ENCODE peak calls at places on chromosomes 7 and 10, in five cellular contexts. E, K, Z, F and N are unnamed samples. For H3K4me1, the result is how much of the 10 kb centered on the place peaks cover.

GRCh38 chr10:44640429-44640828 is 255.5 kb upstream of the CXCL12 start:
- DNase-seq in K (no peak), F (no peak), Z (no peak), E (no peak), N (no peak)

GRCh38 chr10:36765777-36766176 is 359.6 kb upstream of the ANKRD30A start:
- DNase-seq in E (no peak), Z (no peak), K (no peak), F (no peak), N (no peak)

GRCh38 chr7:148973256-148973655 is 55.0 kb downstream of the PDIA4 start:
- DNase-seq in F (no peak), E (peak), K (no peak), Z (no peak), N (no peak)

GRCh38 chr10:101031796-101032636 is 982 bp downstream of the SFXN3 start:
- DNase-seq in K (peak), F (peak), Z (peak), E (peak), N (peak)

GRCh38 chr7:47937065-47937687 is 11.1 kb downstream of the PKD1L1 start:
- DNase-seq in K (no peak), F (no peak), E (peak), Z (no peak), N (no peak)

GRCh38 chr7:140059288-140060242 is 3.2 kb downstream of the PARP12 start:
- DNase-seq in F (peak), E (no peak), K (no peak), Z (no peak), N (no peak)

GRCh38 chr10:102612964-102613275 is 31.4 kb upstream of the TRIM8 start:
- DNase-seq in K (no peak), E (peak), F (no peak), Z (no peak), N (no peak)

GRCh38 chr7:119937745-119938144 is 335.2 kb upstream of the KCND2 start:
- DNase-seq in Z (no peak), K (no peak), F (no peak), E (no peak), N (no peak)

GRCh38 chr7:25777969-25778767 is 373.8 kb upstream of the NFE2L3 start:
- DNase-seq in K (no peak), Z (no peak), E (no peak), F (no peak), N (no peak)

GRCh38 chr7:12256025-12256570 is 45.0 kb downstream of the TMEM106B start:
- DNase-seq in E (no peak), F (no peak), Z (no peak), K (no peak), N (no peak)

GRCh38 chr10:96400465-96400864 is 41.7 kb upstream of the OPALIN start:
- DNase-seq in Z (no peak), F (no peak), K (no peak), E (no peak), N (no peak)

GRCh38 chr10:119281581-119282071 is 74.3 kb downstream of the GRK5 start:
- DNase-seq in F (peak), K (no peak), E (peak), Z (peak), N (no peak)

GRCh38 chr10:42697926-42698325 is 59.6 kb upstream of the ZNF33B start:
- DNase-seq in F (no peak), Z (no peak), E (no peak), K (no peak), N (no peak)

GRCh38 chr10:68096913-68097509 is 12.3 kb upstream of the MYPN start:
- DNase-seq in E (no peak), K (no peak), Z (no peak), F (no peak), N (no peak)

GRCh38 chr10:131676971-131677421 is 223.8 kb upstream of the PPP2R2D start:
- DNase-seq in E (no peak), K (no peak), F (no peak), Z (peak), N (peak)

GRCh38 chr10:122020202-122020601 is 31.2 kb downstream of the TACC2 start:
- DNase-seq in K (no peak), E (no peak), Z (no peak), F (no peak), N (no peak)

GRCh38 chr10:58140054-58140453 is 127.6 kb downstream of the IPMK start:
- DNase-seq in K (no peak), E (no peak), Z (no peak), F (no peak), N (no peak)

GRCh38 chr7:129865932-129866214 is 86.9 kb downstream of the UBE2H start:
- DNase-seq in E (no peak), Z (no peak), F (no peak), K (no peak), N (no peak)
- H3K27ac ChIP-seq in E (no peak), Z (no peak), F (no peak), K (peak), N (peak)

DNA sequence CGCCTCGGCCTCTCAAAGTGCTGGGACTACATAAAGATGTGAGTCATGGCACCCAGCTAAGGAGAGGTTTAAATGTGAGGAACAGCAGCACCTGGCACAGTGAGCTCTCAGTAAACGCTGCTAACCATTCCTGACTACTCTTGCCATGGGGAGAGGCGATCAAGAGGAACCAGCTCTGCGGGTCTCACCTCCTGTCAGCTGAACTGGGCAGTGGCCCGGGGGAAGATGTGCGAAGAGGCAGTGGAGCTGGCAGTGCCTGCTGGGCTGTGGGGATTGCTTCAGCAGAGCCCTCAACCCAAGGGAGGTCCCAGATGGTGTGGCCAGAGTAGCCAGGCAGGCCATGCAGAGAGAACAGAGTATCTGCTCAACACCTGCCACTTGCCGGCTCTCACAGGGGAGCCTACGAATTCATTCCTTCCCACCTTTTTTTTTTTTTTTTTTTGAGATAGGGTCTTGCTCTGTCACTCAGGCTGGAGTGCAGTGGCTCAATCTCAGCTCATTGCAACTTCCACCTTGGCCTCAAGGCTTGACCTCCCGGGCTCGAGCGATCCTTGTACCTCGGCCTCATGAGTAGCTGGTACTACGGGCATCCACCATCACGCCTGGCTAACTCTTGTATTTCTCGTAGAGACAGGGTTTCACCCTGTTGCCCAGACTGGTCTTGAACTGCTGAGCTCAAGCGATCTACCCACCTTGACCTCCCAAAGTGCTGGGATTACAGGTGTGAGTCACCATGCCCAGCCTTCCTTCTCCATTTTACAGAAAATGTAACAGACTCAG is 6.8 kb downstream of the POLM start:
- DNase-seq in E (peak), F (no peak), K (no peak), Z (no peak), N (peak)
- H3K4me1 ChIP-seq in E (half or more), F (under half), K (under half), Z (under half), N (under half)

GRCh38 chr10:13830385-13830784 is 243.6 kb downstream of the PRPF18 start:
- DNase-seq in Z (no peak), K (no peak), E (no peak), F (no peak), N (no peak)
- TF ChIP-seq CTCF in Z (no peak), K (no peak), E (no peak), F (no peak), N (no peak)

GRCh38 chr7:112362053-112362650 is 88.1 kb upstream of the IFRD1 start:
- DNase-seq in F (no peak), K (peak), E (no peak), Z (no peak), N (no peak)

GRCh38 chr7:112360681-112361080 is 89.6 kb upstream of the IFRD1 start:
- DNase-seq in K (no peak), Z (no peak), F (no peak), E (no peak), N (no peak)

GRCh38 chr7:112365551-112365950 is 84.7 kb upstream of the IFRD1 start:
- DNase-seq in E (no peak), K (no peak), F (no peak), Z (no peak), N (no peak)

GRCh38 chr7:112361154-112361553 is 89.1 kb upstream of the IFRD1 start:
- DNase-seq in Z (no peak), F (no peak), K (no peak), E (no peak), N (no peak)

GRCh38 chr7:112362796-112363195 is 87.5 kb upstream of the IFRD1 start:
- DNase-seq in Z (no peak), E (no peak), F (no peak), K (peak), N (peak)
- H3K27ac ChIP-seq in Z (peak), E (no peak), F (no peak), K (peak), N (no peak)

GRCh38 chr10:46094197-46094500 is 48.1 kb upstream of the MSMB start:
- DNase-seq in Z (no peak), K (no peak), F (no peak), E (no peak), N (no peak)

GRCh38 chr10:46096426-46096825 is 50.4 kb upstream of the MSMB start:
- DNase-seq in E (no peak), Z (no peak), K (no peak), F (no peak), N (no peak)

GRCh38 chr10:46096909-46097575 is 51.0 kb upstream of the MSMB start:
- DNase-seq in E (peak), F (no peak), K (peak), Z (no peak), N (no peak)

GRCh38 chr10:46092523-46093195 is 46.6 kb upstream of the MSMB start:
- DNase-seq in K (no peak), F (no peak), Z (no peak), E (no peak), N (no peak)

DNA sequence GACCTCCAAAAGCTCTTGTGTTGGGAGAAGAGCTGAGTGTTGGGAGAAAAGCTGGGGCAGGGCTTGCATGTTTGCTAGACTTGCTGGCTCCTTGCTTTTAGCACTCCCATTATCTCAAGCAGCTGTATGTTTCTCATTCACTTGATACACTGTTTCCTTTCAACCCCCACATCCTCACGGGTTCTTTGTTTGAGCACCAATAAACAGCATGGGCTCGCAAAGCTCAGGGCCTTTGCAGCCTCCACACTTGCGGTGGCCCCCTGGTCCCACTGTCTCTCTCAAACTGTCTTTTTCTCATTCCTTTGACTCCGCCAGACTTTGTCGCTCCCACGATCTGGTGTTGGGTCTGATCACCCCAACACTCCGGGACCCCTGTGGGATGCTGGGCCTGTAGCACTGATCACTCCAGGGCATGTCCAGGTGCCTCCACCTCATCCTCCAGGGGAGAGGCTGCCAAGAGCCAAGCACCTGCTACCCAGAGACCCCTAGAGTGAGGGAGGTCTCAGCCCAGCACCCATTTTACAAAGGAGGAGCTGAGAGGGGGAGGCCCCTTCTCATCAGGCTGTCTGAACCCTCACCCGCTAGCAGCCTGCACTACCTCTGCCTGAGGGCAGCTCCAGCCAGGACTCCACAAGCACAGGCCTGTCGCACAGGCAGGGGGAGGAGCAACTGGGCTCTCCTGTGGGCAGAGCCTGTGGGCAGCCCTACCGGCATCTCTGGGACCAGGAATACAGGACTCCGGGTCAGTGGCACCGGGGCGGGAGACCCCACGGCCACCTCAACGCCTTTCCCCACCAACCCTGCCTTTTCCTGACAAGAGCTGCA is 49.1 kb upstream of the MSMB start:
- DNase-seq in F (no peak), E (no peak), Z (no peak), K (peak), N (no peak)
- H3K4me1 ChIP-seq in F (under half), E (half or more), Z (under half), K (under half), N (under half)